ENCODE peak calls at places on chromosomes 7 and 10, in four cellular contexts. A is esophagus squamous epithelium, P is lower lobe of right lung, J is left ventricle myocardium inferior. N is an unnamed sample. For H3K4me1, the result is how much of the 10 kb centered on the place peaks cover.

GRCh38 chr10:79313320-79313719 is 33.9 kb upstream of the PPIF start:
- DNase-seq in J (no peak), P (peak), A (no peak), N (no peak)

GRCh38 chr7:116592041-116592355 is 67.2 kb downstream of the CAV1 start:
- DNase-seq in A (no peak), P (no peak), J (no peak), N (no peak)

GRCh38 chr7:77245015-77245755 is 45.6 kb upstream of the FGL2 start:
- DNase-seq in P (peak), A (no peak), J (peak), N (no peak)

GRCh38 chr7:29609162-29610030 is 45.8 kb downstream of the PRR15 start:
- DNase-seq in P (no peak), J (no peak), A (no peak), N (no peak)

GRCh38 chr10:773562-774161 is 84.2 kb upstream of the DIP2C start:
- DNase-seq in J (no peak), A (no peak), P (peak), N (peak)

GRCh38 chr7:99096124-99096887 is 47.6 kb downstream of the SMURF1 start:
- DNase-seq in J (no peak), A (no peak), P (no peak), N (no peak)

GRCh38 chr10:61760943-61761824 is 98.5 kb downstream of the CABCOCO1 start:
- DNase-seq in P (no peak), J (no peak), A (no peak), N (no peak)

GRCh38 chr10:3468919-3469638 is 296.5 kb upstream of the PITRM1 start:
- DNase-seq in P (peak), J (peak), A (no peak), N (no peak)

GRCh38 chr7:152054377-152055230 is 29.1 kb downstream of the GALNT11 start:
- DNase-seq in P (no peak), J (peak), A (no peak), N (no peak)

GRCh38 chr10:131746785-131747184 is 154.0 kb upstream of the PPP2R2D start:
- DNase-seq in P (no peak), A (no peak), J (no peak), N (no peak)

GRCh38 chr10:131747251-131747650 is 153.6 kb upstream of the PPP2R2D start:
- DNase-seq in P (no peak), J (no peak), A (no peak), N (no peak)

GRCh38 chr10:131744356-131744755 is 156.5 kb upstream of the PPP2R2D start:
- DNase-seq in A (no peak), P (no peak), J (no peak), N (no peak)

GRCh38 chr10:131746241-131746711 is 154.5 kb upstream of the PPP2R2D start:
- DNase-seq in P (no peak), J (no peak), A (no peak), N (peak)

DNA sequence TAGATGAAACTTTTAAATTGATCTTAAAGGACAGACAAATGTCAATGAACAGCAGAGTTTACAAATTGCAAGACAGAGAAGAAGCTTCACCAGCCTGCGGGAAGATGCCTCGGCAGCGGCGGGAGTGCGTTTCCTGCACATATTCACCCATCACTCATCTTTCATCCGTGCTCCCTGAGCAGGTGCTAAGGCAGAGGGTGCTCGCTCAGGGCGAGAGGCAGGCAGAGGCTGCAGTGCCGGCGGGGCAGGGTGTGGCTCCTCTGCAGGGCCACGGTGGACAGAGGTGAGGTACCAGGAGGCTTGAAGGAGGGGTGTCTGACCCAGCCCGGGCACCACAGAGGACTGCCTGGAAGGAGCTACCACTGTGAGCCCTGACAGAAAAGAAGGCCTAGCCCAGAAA is 155.2 kb upstream of the PPP2R2D start:
- DNase-seq in P (no peak), A (no peak), J (no peak), N (no peak)
- H3K4me1 ChIP-seq in P (under half), A (under half), J (under half), N (under half)

DNA sequence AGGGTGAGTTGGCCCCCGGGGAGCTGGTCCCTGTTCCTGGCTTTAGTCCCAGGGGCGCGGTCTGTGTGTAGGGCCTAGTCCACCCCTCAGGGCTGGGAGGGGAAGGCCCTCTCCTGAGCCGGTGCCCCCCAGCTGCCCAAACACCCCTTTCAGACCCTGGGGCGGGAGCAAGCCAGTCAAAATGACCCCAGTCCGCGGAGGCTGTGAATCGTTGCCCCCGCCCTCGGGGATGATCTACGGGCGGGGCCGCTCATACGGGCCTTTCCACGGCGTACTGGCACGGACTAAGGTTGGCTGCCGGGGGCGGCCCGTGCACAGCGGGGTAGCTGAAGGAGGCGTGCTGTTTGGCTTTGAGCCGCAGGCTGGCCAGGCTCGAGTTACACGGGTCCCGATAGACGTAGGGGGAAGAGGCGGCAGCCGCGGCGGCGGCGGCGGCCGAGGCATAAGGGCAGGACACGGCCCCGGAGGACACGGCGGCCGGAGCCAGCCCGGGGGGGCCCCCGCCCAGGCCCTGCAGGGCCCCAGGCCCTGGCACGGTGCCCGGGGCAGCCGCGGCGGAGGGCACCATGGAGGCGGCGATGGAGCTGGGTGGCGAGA is 4.3 kb downstream of the ELOVL3 start:
- DNase-seq in J (peak), P (peak), A (no peak), N (peak)
- H3K4me3 ChIP-seq in J (peak), P (peak), A (peak), N (no peak)

DNA sequence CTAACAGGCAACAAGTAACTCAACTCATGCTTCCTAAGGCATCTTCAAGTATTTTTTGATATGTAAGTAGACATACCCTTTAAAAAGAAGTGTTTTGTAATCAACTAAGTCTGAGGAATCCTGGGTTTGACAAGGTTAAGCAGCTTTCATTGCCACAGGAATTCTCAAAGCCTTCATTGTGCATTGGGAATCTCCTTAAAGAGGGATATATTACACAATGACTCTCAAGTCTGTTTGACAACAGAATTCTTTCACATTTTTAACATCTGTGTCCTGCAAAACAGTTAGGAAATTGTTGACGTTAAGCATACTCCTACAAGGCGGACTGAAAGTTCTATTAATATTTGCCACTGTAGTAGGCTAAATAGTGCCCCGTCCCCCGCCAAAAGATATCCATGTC is 71.4 kb downstream of the SGMS1 start:
- DNase-seq in P (no peak), J (no peak), A (no peak), N (no peak)
- H3K4me1 ChIP-seq in P (under half), J (half or more), A (under half), N (under half)

DNA sequence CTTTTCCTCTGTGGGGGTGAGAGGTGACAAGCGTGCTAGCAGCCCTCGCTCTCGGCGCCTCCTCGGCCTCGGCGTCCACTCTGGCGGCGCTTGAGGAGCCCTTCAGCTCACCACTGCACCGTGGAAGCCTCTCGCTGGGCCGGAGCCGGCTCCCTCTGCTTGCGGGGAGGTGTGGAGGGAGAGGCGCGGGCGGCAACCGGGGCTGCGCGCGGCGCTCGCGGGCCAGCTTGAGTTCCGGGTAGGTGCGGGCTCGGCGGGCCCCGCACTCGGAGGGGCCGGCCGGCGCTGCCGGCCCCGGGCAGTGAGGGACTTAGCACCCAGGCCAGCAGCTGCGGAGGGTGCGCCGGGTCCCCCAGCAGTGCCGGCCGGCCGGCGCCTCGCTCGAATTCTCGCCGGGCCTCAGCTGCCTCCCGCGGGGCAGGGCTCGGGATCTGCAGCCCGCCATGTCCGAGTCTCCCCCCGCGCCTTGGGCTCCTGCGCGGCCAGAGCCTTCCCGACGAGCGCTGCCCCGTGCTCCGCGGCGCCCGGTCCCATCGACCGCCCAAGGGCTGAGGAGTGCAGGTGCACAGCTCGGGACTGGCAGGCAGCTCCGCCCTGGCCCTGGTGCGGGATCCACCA is 352.8 kb upstream of the PODXL start:
- DNase-seq in J (no peak), A (no peak), P (no peak), N (no peak)
- H3K4me3 ChIP-seq in J (peak), A (no peak), P (peak), N (peak)

GRCh38 chr10:70487824-70488223 is 9.3 kb downstream of the PALD1 start:
- DNase-seq in A (no peak), P (no peak), J (no peak), N (no peak)

GRCh38 chr10:70493660-70494234 is 15.2 kb downstream of the PALD1 start:
- DNase-seq in J (no peak), P (no peak), A (no peak), N (peak)

GRCh38 chr10:70492786-70493659 is 14.5 kb downstream of the PALD1 start:
- DNase-seq in P (peak), J (no peak), A (no peak), N (peak)

GRCh38 chr10:70491614-70492013 is 13.0 kb downstream of the PALD1 start:
- DNase-seq in J (no peak), A (no peak), P (no peak), N (no peak)

GRCh38 chr10:70490142-70490541 is 11.6 kb downstream of the PALD1 start:
- DNase-seq in J (no peak), P (no peak), A (no peak), N (no peak)
- H3K4me1 ChIP-seq in J (under half), P (under half), A (under half), N (under half)

GRCh38 chr7:128861957-128862570 is 592 bp upstream of the ATP6V1F start:
- DNase-seq in J (no peak), A (no peak), P (no peak), N (no peak)
- H3K4me3 ChIP-seq in J (peak), A (peak), P (peak), N (peak)

GRCh38 chr10:93440591-93441012 is 41.5 kb downstream of the MYOF start:
- DNase-seq in J (no peak), P (no peak), A (no peak), N (no peak)
- H3K4me1 ChIP-seq in J (half or more), P (half or more), A (half or more), N (under half)

GRCh38 chr7:27104244-27105149 is 2.0 kb upstream of the HOXA2 start:
- DNase-seq in A (no peak), P (no peak), J (no peak), N (no peak)

GRCh38 chr7:27101906-27102577 is 441 bp downstream of the HOXA2 start:
- DNase-seq in J (no peak), P (no peak), A (no peak), N (peak)

GRCh38 chr7:27105161-27106122 is 3.0 kb upstream of the HOXA2 start:
- DNase-seq in J (no peak), P (no peak), A (no peak), N (no peak)

GRCh38 chr7:27102578-27103442 is at the start of gene HOXA2:
- DNase-seq in A (no peak), J (no peak), P (peak), N (peak)

DNA sequence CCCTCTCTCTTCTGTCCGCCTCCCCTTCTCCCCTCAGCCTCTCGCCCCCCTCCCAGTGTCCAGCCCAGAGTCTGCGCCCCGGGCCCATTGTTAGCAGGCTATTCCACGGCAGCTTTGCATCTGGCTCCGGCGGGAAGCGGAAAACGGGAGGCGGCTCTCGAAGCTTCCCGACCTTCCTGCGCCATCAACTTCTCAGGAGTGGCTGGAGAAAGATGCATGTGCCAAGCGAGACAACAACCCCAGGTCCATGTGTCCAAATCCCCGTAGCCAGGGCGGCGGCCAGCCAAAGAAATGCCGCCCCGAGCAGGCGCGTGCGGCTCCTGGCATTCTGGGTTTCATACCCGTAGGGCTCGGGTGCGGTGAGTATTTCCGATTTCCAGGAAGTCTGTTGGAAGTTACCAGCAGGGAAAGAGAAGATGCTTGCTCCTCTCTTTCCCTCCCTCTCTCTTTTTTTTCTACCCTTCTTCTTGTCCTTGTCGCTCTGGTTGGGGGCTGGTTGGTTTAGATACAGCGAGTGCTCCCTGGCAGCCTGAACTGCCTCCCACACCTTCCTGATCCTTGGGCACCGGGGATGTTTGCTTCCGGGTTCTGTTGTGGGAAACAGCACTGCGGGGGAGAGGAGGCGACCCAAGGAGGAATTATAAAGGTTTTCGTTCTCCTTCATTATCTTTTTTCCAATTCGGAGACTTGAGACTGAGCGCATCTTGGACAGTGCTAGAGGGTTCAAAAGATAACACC is 1.2 kb upstream of the HOXA2 start:
- DNase-seq in P (no peak), J (no peak), A (no peak), N (no peak)
- H3K4me3 ChIP-seq in P (peak), J (peak), A (peak), N (peak)

DNA sequence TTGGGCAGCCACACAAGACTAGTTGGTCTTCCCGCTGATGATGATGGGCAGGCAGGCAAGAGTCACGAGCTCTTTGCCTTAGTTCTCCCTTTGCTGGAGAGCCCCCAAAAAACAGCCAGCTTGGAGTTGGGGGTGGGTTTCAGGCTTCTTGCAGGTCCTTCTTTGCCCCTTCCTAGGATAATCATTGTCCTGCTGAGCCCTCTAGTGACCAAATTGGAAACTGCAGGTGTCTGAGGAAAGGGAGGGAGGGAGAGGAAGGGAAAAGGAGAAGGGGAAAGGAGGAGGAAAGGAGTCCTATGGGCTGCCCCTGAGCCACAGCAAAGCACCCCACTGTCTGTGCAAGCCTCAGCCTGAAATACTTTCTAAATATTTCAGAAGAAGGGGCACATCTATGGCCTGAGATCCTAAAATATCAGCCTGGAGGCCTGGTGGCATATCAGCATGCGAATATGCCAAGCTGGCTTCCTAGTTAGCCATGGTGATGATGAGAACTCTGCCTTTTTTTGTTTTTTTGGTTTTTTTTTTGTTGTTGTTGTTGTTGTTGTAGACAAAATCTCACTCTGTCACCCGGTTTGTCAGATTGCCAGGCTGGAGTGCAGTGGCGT is 165.5 kb upstream of the KMT2E start:
- DNase-seq in P (no peak), A (no peak), J (no peak), N (no peak)
- H3K4me1 ChIP-seq in P (under half), A (under half), J (under half), N (under half)

N was measured in kidney.